ENCODE peak calls at places on chromosomes 2 and 18, in six cellular contexts. L is lower lobe of right lung, K is psoas muscle, A is MCF 10A, N is fibroblast of pulmonary artery, I is mammary epithelial cell. S is an unnamed sample.

GRCh38 chr2:46999857-47000678 is 84.5 kb upstream of the MCFD2 start:
- DNase-seq in L (no peak), K (no peak), A (no peak), N (no peak), I (no peak), S (no peak)

GRCh38 chr18:55465313-55465712 is 122.7 kb downstream of the TCF4 start:
- DNase-seq in L (no peak), K (no peak), A (no peak), N (no peak), I (no peak), S (no peak)

GRCh38 chr2:72895759-72896281 is 8.6 kb downstream of the SPR start:
- DNase-seq in L (peak; percentile 50), K (peak; percentile 21), A (no peak), N (peak; percentile 64), I (no peak), S (no peak)

GRCh38 chr2:131580187-131580586 is 52.5 kb downstream of the CCDC74A start:
- DNase-seq in L (no peak), K (no peak), A (no peak), N (no peak), I (no peak), S (no peak)

GRCh38 chr2:176432439-176432838 is 163.2 kb downstream of the MTX2 start:
- DNase-seq in L (no peak), K (no peak), A (peak; percentile 19), N (no peak), I (peak; percentile 27), S (no peak)

GRCh38 chr2:241559489-241560180 is 1.1 kb downstream of the BOK start:
- DNase-seq in L (no peak), K (no peak), A (peak; percentile 56), N (peak; percentile 59), I (peak; percentile 63), S (no peak)

GRCh38 chr2:161946489-161947107 is 127.4 kb downstream of the DPP4 start:
- DNase-seq in L (no peak), K (no peak), A (peak; percentile 40), N (peak; percentile 56), I (peak; percentile 7), S (no peak)

GRCh38 chr18:31513189-31513907 is 15.4 kb downstream of the DSG2 start:
- DNase-seq in L (no peak), K (no peak), A (peak; percentile 79), N (peak; percentile 75), I (peak; percentile 87), S (no peak)

GRCh38 chr18:48031011-48031480 is 100.6 kb upstream of the SMAD2 start:
- DNase-seq in L (peak; percentile 45), K (no peak), A (peak; percentile 80), N (peak; percentile 73), I (peak; percentile 62), S (no peak)

GRCh38 chr2:106065268-106065982 is 128.7 kb downstream of the UXS1 start:
- DNase-seq in L (no peak), K (peak; percentile 30), A (no peak), N (no peak), I (no peak), S (no peak)

GRCh38 chr2:219509780-219510511 is 4.3 kb upstream of the ASIC4 start:
- DNase-seq in L (no peak), K (peak; percentile 59), A (peak; percentile 60), N (peak; percentile 50), I (no peak), S (peak; percentile 30)

GRCh38 chr2:143226714-143227541 is 97.7 kb downstream of the ARHGAP15 start:
- DNase-seq in L (no peak), K (no peak), A (no peak), N (no peak), I (no peak), S (no peak)

GRCh38 chr18:79882522-79883241 is 68.8 kb downstream of the SLC66A2 start:
- DNase-seq in L (peak; percentile 41), K (no peak), A (no peak), N (no peak), I (no peak), S (no peak)

GRCh38 chr18:44586782-44587524 is 93.7 kb upstream of the SETBP1 start:
- DNase-seq in L (no peak), K (no peak), A (no peak), N (no peak), I (no peak), S (no peak)

GRCh38 chr2:239802101-239802649 is 223.0 kb downstream of the NDUFA10 start:
- DNase-seq in L (no peak), K (no peak), A (no peak), N (no peak), I (no peak), S (no peak)

GRCh38 chr2:64330691-64331429 is 123.1 kb upstream of the LGALSL start:
- DNase-seq in L (peak; percentile 83), K (peak; percentile 71), A (peak; percentile 81), N (peak; percentile 95), I (peak; percentile 55), S (peak; percentile 65)

GRCh38 chr18:61869631-61870030 is 23.2 kb downstream of the RNF152 start:
- DNase-seq in L (no peak), K (no peak), A (no peak), N (no peak), I (no peak), S (no peak)

GRCh38 chr2:18117592-18117991 is 239.1 kb downstream of the KCNS3 start:
- DNase-seq in L (peak; percentile 46), K (no peak), A (peak; percentile 72), N (peak; percentile 36), I (peak; percentile 43), S (no peak)

GRCh38 chr2:14023558-14023957 is 609.0 kb upstream of the LRATD1 start:
- DNase-seq in L (no peak), K (no peak), A (no peak), N (no peak), I (no peak), S (no peak)

GRCh38 chr2:32058130-32058529 is 5.2 kb upstream of the SPAST start:
- DNase-seq in L (no peak), K (no peak), A (no peak), N (peak; percentile 22), I (peak; percentile 6), S (no peak)

GRCh38 chr18:11752116-11752911 is 63.2 kb downstream of the GNAL start:
- DNase-seq in L (no peak), K (no peak), A (no peak), N (peak; percentile 33), I (no peak), S (peak; percentile 30)

GRCh38 chr18:30971338-30971956 is 71.1 kb downstream of the DSC3 start:
- DNase-seq in L (no peak), K (no peak), A (peak; percentile 52), N (peak; percentile 51), I (no peak), S (no peak)

DNA sequence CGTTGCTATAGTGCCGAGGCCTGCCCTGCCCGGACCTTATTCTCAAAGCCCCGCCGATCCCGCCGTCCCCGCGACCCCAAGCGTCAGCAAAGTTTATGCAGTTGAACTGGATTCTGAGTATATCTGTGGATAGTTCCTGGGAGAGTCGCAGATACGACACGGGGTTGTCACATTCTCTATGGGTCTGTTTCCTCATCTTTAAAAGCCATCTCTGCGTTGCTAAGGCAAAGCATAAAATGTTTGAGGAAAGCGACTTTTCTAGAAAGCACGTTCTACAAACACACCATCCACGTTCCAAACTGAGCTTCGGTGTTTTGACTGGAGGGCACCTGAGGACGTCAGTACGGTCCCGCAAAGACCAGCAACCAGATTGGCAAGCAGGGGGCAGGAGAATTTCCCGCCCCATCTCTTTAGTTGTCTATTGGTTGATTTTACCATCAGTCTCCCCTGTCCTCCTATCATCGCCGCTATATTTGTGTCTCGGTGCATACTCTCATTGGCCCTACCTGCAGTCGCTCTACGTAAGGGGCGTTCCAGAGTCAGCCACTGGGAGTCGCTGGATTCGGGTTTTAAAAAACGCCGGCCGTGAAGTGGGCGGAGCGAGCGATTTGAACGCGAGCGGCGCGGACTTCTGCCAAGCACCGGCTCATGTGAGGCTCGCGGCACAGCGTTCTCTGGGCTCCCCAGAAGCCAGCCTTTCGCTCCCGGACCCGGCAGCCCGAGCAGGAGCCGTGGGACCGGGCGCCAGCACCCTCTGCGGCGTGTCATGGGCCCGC is at the start of gene CENPA:
- DNase-seq in L (peak; percentile 98), K (peak; percentile 97), A (peak; percentile 100), N (peak; percentile 100), I (peak; percentile 100), S (peak; percentile 92)
- TF ChIP-seq CTCF in L (peak; percentile 40), K (peak; percentile 32), A (no peak), N (no peak), I (peak; percentile 24), S (no peak)

GRCh38 chr2:170360546-170361358 is 182.8 kb downstream of the MYO3B start:
- DNase-seq in L (no peak), K (no peak), A (no peak), N (no peak), I (no peak), S (no peak)

GRCh38 chr2:170362313-170362795 is 184.4 kb downstream of the MYO3B start:
- DNase-seq in L (no peak), K (no peak), A (no peak), N (no peak), I (no peak), S (no peak)

GRCh38 chr2:170359466-170359865 is 181.5 kb downstream of the MYO3B start:
- DNase-seq in L (no peak), K (no peak), A (no peak), N (no peak), I (no peak), S (no peak)

GRCh38 chr2:170362895-170363582 is 185.1 kb downstream of the MYO3B start:
- DNase-seq in L (no peak), K (no peak), A (peak; percentile 34), N (peak; percentile 1), I (no peak), S (no peak)

DNA sequence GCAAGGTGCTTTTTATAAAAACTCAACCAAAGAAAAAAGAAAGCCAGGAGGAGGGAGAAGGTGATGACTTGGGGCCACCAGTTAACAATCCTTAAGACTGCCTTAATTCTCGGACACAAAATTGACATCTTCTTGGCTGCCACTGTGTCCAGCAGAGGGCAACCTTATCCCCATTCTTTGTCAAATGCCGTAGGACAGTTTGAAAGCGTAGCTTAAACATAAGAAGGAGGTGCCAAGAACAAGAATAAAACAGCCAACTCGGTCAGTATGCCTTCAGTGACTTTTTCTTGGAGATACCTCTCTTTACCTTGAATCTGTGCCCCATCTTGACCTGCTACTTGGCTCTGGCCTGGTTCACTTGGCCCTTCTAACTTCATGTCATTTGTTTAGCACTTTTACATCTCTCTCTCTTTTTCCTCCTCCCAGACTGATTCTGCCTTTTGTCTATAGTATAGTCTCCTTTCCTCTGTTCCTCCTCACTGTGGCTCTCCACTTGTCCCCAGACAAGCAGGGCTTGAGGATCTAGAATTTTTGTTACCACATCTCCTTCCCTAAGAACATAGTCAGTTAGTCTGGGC is 183.5 kb downstream of the MYO3B start:
- DNase-seq in L (no peak), K (no peak), A (peak; percentile 77), N (peak; percentile 65), I (peak; percentile 50), S (peak; percentile 19)
- TF ChIP-seq CTCF in L (peak; percentile 70), K (peak; percentile 62), A (peak; percentile 76), N (peak; percentile 82), I (peak; percentile 79), S (peak; percentile 57)

GRCh38 chr2:95031076-95031725 is 5.7 kb downstream of the MAL start:
- DNase-seq in L (no peak), K (no peak), A (no peak), N (no peak), I (no peak), S (no peak)
- TF ChIP-seq CTCF in L (no peak), K (no peak), A (no peak), N (no peak), I (no peak), S (no peak)

DNA sequence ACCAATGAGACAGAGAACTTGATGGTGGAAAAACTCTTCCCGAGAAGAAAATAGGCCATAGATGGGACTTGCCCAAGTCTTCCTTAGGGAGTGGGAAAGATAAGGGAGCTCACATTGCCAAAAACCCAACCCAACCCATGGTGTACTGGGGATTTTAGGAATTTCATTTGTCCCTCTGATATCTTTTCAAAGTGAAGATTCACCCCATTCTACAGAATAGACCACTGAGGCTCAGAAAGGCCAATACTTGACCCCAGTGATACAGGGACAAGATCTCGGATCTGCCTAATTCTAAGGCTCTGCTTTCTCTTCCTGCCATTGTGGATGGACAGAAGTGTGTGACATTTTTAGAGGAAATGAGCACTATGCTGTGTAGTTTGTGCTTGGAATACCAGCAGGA is 159.0 kb downstream of the MYCN start:
- DNase-seq in L (no peak), K (no peak), A (no peak), N (no peak), I (no peak), S (no peak)
- TF ChIP-seq CTCF in L (no peak), K (no peak), A (no peak), N (no peak), I (no peak), S (no peak)